ENCODE peak calls at places on chromosomes 16 and 17, in four cellular contexts. R is SK-N-SH, T is HepG2, E is HCT116. W is an unnamed sample.

GRCh38 chr16:10961231-10961630 is 16.9 kb downstream of the CLEC16A start:
- DNase-seq in T (no peak), R (no peak), E (no peak), W (no peak)

GRCh38 chr16:26826500-26826899 is 240.2 kb upstream of the C16orf82 start:
- DNase-seq in T (no peak), R (no peak), E (no peak), W (no peak)

GRCh38 chr17:69651921-69652320 is 237.4 kb downstream of the MAP2K6 start:
- DNase-seq in R (no peak), T (no peak), E (no peak), W (no peak)

GRCh38 chr16:29875206-29875605 is 12.2 kb upstream of the CDIPT start:
- DNase-seq in T (no peak), R (no peak), E (no peak), W (no peak)

GRCh38 chr16:54424043-54424451 is 137.5 kb upstream of the IRX3 start:
- DNase-seq in E (no peak), R (no peak), T (no peak), W (no peak)

GRCh38 chr17:28492352-28493310 is 13.5 kb upstream of the FOXN1 start:
- DNase-seq in R (no peak), T (no peak), E (no peak), W (no peak)

GRCh38 chr17:64651889-64652288 is 10.2 kb downstream of the SMURF2 start:
- DNase-seq in R (no peak), E (no peak), T (no peak), W (no peak)

GRCh38 chr16:85314633-85315032 is 202.4 kb upstream of the CIBAR2 start:
- DNase-seq in R (no peak), T (no peak), E (no peak), W (no peak)

GRCh38 chr16:86570542-86571196 is 4.0 kb downstream of the FOXC2 start:
- DNase-seq in R (no peak), E (no peak), T (no peak), W (no peak)

GRCh38 chr17:7912927-7913524 is 3.1 kb downstream of the RNF227 start:
- DNase-seq in E (peak), T (peak), R (peak), W (peak)

GRCh38 chr17:80952291-80952690 is 39.4 kb upstream of the CHMP6 start:
- DNase-seq in T (no peak), R (peak), E (no peak), W (no peak)

GRCh38 chr17:7238418-7239090 is 703 bp downstream of the PHF23 start:
- DNase-seq in R (no peak), T (no peak), E (no peak), W (no peak)

GRCh38 chr16:56860226-56861020 is 4.6 kb upstream of the SLC12A3 start:
- DNase-seq in T (peak), R (no peak), E (no peak), W (peak)

GRCh38 chr16:87198328-87198731 is 118.9 kb downstream of the C16orf95 start:
- DNase-seq in E (no peak), R (peak), T (no peak), W (no peak)

GRCh38 chr17:41781404-41782110 is 5.0 kb downstream of the JUP start:
- DNase-seq in R (no peak), E (no peak), T (no peak), W (no peak)

GRCh38 chr16:24771779-24772157 is 42.3 kb downstream of the TNRC6A start:
- DNase-seq in R (no peak), E (no peak), T (peak), W (no peak)

GRCh38 chr17:81831957-81832607 is 1.0 kb downstream of the MCRIP1 start:
- DNase-seq in R (no peak), E (no peak), T (no peak), W (no peak)

GRCh38 chr17:42039794-42040763 is 10.3 kb downstream of the C17orf113 start:
- DNase-seq in T (no peak), R (no peak), E (no peak), W (no peak)

GRCh38 chr17:82320956-82321927 is 3.8 kb upstream of the CD7 start:
- DNase-seq in T (no peak), R (peak), E (no peak), W (no peak)

GRCh38 chr16:70789231-70789926 is 11.6 kb downstream of the VAC14 start:
- DNase-seq in E (no peak), T (no peak), R (peak), W (no peak)

GRCh38 chr16:65624696-65625095 is 502.8 kb upstream of the CDH11 start:
- DNase-seq in R (no peak), E (no peak), T (no peak), W (no peak)

GRCh38 chr17:43006639-43007551 is at the start of gene IFI35:
- DNase-seq in E (peak), T (peak), R (no peak), W (peak)

GRCh38 chr17:75069783-75070182 is 18.0 kb upstream of the SLC16A5 start:
- DNase-seq in R (peak), T (no peak), E (no peak), W (no peak)

GRCh38 chr16:51290410-51290809 is 139.3 kb upstream of the SALL1 start:
- DNase-seq in E (no peak), T (no peak), R (no peak), W (no peak)
- TF ChIP-seq ZBTB33 in E (no peak), T (no peak), R (no peak), W (no peak)

GRCh38 chr16:81527477-81528178 is 83.0 kb downstream of the CMIP start:
- DNase-seq in E (no peak), T (no peak), R (no peak), W (no peak)

GRCh38 chr16:81528258-81528657 is 83.7 kb downstream of the CMIP start:
- DNase-seq in E (no peak), R (no peak), T (no peak), W (no peak)

GRCh38 chr16:81526935-81527334 is 82.3 kb downstream of the CMIP start:
- DNase-seq in E (no peak), T (no peak), R (no peak), W (no peak)

GRCh38 chr16:81524382-81524781 is 79.8 kb downstream of the CMIP start:
- DNase-seq in T (no peak), E (no peak), R (no peak), W (no peak)

DNA sequence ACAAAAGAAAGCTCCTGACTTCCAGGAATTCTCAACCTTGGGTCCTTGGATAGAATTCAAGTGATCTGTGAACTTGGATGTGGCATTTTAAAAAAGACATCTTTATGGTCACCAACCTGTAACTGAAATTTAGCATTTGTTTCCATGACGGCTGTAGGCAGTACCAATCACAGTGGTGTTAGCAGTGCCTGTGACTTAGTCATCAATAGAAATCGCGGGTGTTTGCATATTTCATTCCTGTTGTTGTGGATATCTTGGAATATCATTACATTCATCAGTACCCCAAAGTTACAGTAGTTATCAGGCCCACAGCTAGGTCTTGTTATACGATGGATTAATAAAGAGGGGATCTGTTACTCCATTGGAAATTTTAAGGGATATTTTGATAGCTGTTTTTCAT is 81.6 kb downstream of the CMIP start:
- DNase-seq in E (no peak), R (no peak), T (no peak), W (no peak)
- H3K27ac ChIP-seq in E (no peak), R (no peak), T (no peak), W (no peak)

GRCh38 chr16:28087140-28087660 is 23.7 kb upstream of the GSG1L start:
- DNase-seq in T (no peak), R (no peak), E (no peak), W (no peak)

GRCh38 chr16:28087675-28088285 is 24.3 kb upstream of the GSG1L start:
- DNase-seq in T (peak), E (no peak), R (no peak), W (no peak)

GRCh38 chr16:28086496-28087139 is 23.1 kb upstream of the GSG1L start:
- DNase-seq in E (no peak), T (no peak), R (no peak), W (no peak)

GRCh38 chr16:28084209-28084608 is 20.7 kb upstream of the GSG1L start:
- DNase-seq in T (no peak), E (no peak), R (no peak), W (no peak)

GRCh38 chr16:28085376-28086171 is 22.1 kb upstream of the GSG1L start:
- DNase-seq in T (no peak), E (no peak), R (no peak), W (no peak)
- TF ChIP-seq ZBTB33 in T (no peak), E (no peak), R (no peak), W (no peak)

DNA sequence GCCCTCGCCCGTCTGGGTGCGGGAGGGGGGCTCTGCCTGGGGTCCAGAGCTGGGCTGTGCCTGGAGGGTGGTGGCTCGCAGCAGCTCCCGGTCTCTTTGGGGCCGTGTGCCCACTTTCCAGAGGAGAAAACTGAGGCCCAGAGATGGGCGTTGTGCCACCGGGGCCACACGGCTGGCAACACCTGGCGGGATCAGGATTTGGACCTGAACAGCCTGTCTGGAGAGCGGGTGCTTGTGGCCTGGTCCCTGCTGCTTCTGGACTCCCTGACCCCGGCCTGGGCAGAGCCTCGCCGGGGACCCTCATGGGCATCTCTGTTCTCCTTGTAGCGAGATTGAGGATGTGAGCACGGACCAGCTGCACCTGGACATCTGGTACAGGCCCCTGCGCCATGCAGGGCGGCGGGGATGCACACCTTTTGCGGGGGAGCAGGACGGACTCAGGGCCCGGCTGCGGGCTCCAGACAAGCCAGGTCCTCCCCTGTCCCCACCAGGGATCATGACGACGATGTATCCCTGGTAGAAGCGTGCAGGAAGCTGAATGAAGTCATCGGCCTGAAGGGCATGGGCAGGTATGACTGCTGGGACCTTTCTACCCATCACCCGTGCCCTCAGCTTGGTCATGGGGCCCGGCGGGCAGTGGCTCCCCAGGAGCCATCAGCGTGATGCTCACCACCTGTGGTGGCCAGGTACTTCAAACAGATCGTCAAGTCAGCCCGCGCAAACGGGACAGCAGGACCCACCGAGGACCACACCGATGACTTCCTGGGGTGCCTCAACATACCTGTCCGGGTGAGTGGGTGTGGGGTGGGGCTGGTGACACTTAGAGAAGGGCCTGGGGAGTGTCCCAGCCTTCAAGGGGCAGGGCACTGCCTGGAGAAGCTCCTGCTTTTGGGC is 8.3 kb downstream of the BAIAP3 start:
- DNase-seq in T (no peak), E (no peak), R (no peak), W (no peak)
- H3K27ac ChIP-seq in T (no peak), E (no peak), R (no peak), W (no peak)

DNA sequence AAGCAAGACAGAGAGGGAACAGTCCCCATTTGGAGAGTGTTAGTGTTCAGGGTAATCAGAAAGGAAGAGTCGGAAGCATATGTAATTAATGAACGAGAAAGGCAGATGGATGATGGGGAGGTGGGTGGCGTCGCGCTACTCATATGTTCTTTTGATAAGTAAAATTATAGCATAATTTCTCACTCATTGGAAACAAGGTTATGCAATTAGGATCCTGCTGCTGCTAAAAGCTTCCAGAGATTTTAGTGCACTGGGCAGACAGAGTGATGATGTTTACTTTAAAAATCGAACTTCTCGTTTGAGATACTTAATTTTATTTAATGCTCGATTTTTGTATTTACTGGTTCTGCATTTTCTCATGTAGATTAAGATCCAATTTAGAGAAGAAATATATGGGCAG is 96.2 kb downstream of the PRKCA start:
- DNase-seq in E (no peak), T (no peak), R (peak), W (no peak)
- TF ChIP-seq ZBTB33 in E (no peak), T (no peak), R (no peak), W (no peak)

GRCh38 chr16:81896902-81897301 is 114.4 kb downstream of the SDR42E1 start:
- DNase-seq in R (no peak), E (no peak), T (no peak), W (no peak)
- H3K27ac ChIP-seq in R (no peak), E (no peak), T (no peak), W (no peak)

DNA sequence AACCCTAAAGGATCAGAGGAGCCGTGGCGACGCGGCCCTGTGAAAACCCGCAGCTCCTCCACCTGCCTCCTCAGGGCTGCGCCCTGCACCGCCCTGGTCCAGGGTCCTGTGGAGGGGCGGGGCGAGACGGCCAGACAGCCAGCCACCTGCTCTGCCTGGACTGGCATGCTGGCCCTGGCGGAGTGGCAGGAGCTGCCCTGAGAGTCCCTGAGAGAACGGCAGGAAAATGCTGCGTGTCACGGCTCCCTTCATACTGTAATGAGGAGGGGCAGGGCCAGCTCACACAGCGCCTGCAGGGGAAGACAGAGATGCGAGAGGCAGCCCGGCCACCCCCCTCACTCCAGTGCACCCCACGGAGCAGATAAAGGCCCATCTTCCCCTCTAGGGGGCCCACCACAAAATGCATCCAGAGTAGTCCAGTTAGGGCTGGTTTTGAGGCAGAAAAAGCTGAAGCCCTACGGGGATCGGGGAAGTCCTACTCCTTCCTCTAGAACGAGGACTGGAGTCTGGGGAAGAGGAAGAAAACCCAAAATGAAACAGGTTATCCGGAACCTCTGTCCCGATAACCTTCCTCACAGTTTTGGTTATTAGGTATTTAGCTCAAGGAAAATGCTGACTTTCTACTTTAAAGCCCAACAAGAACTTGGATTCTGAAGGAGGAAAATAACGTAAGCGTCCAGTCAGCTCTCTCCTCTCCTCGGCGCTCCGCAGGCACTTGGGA is 97.6 kb upstream of the DNAH17 start:
- DNase-seq in T (no peak), E (no peak), R (peak), W (no peak)
- TF ChIP-seq ZBTB33 in T (no peak), E (no peak), R (no peak), W (no peak)

DNA sequence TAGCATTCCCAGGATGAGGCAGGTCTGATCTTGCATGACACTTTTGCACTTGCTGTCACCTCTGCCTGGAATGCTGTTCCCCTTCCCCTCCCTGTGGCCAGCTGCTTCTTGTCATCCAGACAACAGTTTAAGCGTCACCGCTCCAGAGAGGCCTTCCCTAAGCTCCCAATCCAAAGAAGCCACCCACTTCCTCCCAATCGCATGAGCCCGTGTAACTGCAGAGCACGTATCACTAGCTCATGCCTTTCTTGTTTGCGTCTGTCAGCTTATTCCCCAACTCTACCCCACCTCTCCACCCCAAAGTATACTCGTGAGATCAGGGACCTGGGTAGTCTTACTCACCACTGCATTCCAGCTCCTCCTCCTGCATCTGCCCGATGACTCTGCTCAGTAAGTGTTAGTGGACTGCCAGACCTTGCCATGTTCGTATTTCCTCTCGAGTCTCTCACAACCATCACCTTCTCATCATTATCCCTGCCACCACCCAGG is 92.8 kb downstream of the GAS7 start:
- DNase-seq in T (no peak), E (no peak), R (no peak), W (no peak)
- H3K27ac ChIP-seq in T (no peak), E (no peak), R (no peak), W (no peak)

W was measured in GM12878.